ENCODE peak calls at places on chromosome 9, in six cellular contexts. C is GM23338, S is hepatocyte, Y is neural progenitor cell, X is neuronal stem cell, D is astrocyte. I is an unnamed sample.

GRCh38 chr9:137083418-137084004 is 3.3 kb upstream of the MAN1B1 start:
- DNase-seq in S (peak), D (peak), C (no peak), Y (peak), X (no peak), I (peak)

GRCh38 chr9:121566401-121567141 is 66.9 kb upstream of the GGTA1 start:
- DNase-seq in D (peak), C (no peak), S (no peak), X (no peak), Y (no peak), I (peak)

GRCh38 chr9:114953917-114954316 is 23.5 kb upstream of the TNFSF8 start:
- DNase-seq in S (peak), D (peak), C (no peak), Y (no peak), X (no peak), I (no peak)

GRCh38 chr9:137917795-137918194 is 40.2 kb downstream of the CACNA1B start:
- DNase-seq in C (no peak), X (no peak), S (no peak), Y (no peak), D (no peak), I (no peak)

GRCh38 chr9:127553793-127554192 is 58.3 kb upstream of the STXBP1 start:
- DNase-seq in S (no peak), Y (no peak), X (no peak), D (no peak), C (no peak), I (no peak)

GRCh38 chr9:116490321-116490720 is 196.8 kb upstream of the TRIM32 start:
- DNase-seq in D (no peak), C (no peak), X (no peak), Y (no peak), S (no peak), I (no peak)

GRCh38 chr9:70677336-70677735 is 262.9 kb upstream of the KLF9 start:
- DNase-seq in Y (no peak), C (no peak), D (no peak), X (no peak), S (peak), I (no peak)

GRCh38 chr9:96150324-96151023 is 151.5 kb downstream of the HSD17B3 start:
- DNase-seq in D (peak), C (no peak), Y (no peak), S (no peak), X (no peak), I (no peak)

GRCh38 chr9:111926421-111926875 is 29.8 kb downstream of the UGCG start:
- DNase-seq in S (no peak), C (no peak), Y (no peak), D (peak), X (no peak), I (peak)

GRCh38 chr9:114134827-114135396 is 20.4 kb upstream of the COL27A1 start:
- DNase-seq in C (no peak), D (no peak), S (no peak), Y (no peak), X (no peak), I (no peak)

GRCh38 chr9:131625848-131626670 is 80.7 kb downstream of the PRRT1B start:
- DNase-seq in X (no peak), S (no peak), Y (no peak), C (no peak), D (no peak), I (peak)

GRCh38 chr9:7976167-7976755 is 176.7 kb upstream of the DMAC1 start:
- DNase-seq in C (no peak), X (no peak), S (no peak), D (peak), Y (no peak), I (no peak)

GRCh38 chr9:81490605-81491331 is 198.6 kb downstream of the TLE1 start:
- DNase-seq in S (no peak), Y (no peak), D (peak), X (no peak), C (no peak), I (peak)

GRCh38 chr9:83633260-83633659 is 10.3 kb downstream of the IDNK start:
- DNase-seq in Y (no peak), X (no peak), C (no peak), S (no peak), D (no peak), I (no peak)

GRCh38 chr9:95626885-95627558 is 110.3 kb upstream of the PTCH1 start:
- DNase-seq in C (no peak), D (no peak), Y (no peak), X (no peak), S (no peak), I (peak)

GRCh38 chr9:137621131-137621757 is 2.4 kb downstream of the EHMT1 start:
- DNase-seq in S (no peak), D (no peak), C (peak), Y (no peak), X (no peak), I (peak)

GRCh38 chr9:4009006-4009511 is 290.8 kb downstream of the GLIS3 start:
- DNase-seq in C (no peak), X (no peak), D (peak), Y (no peak), S (no peak), I (no peak)

GRCh38 chr9:114098021-114098659 is 952 bp downstream of the KIF12 start:
- DNase-seq in D (no peak), Y (peak), C (peak), X (peak), S (peak), I (no peak)

GRCh38 chr9:120783611-120784047 is 9.6 kb downstream of the FBXW2 start:
- DNase-seq in Y (no peak), C (no peak), X (no peak), D (peak), S (no peak), I (no peak)

GRCh38 chr9:79977510-79978197 is 405.9 kb downstream of the TLE4 start:
- DNase-seq in Y (no peak), S (no peak), C (no peak), D (peak), X (no peak), I (no peak)

GRCh38 chr9:104780796-104781395 is 17.0 kb downstream of the NIPSNAP3B start:
- DNase-seq in X (no peak), S (no peak), Y (no peak), C (peak), D (no peak), I (peak)

GRCh38 chr9:127767909-127768331 is 10.5 kb downstream of the SH2D3C start:
- DNase-seq in Y (no peak), C (peak), S (peak), D (peak), X (no peak), I (peak)

GRCh38 chr9:73023025-73023541 is 70.2 kb upstream of the ALDH1A1 start:
- DNase-seq in D (peak), C (peak), Y (peak), S (peak), X (peak), I (peak)

GRCh38 chr9:131299346-131299745 is 9.8 kb downstream of the PLPP7 start:
- DNase-seq in C (no peak), Y (no peak), S (no peak), X (no peak), D (no peak), I (no peak)

GRCh38 chr9:20873240-20873860 is 158.1 kb downstream of the HACD4 start:
- DNase-seq in X (no peak), S (no peak), Y (no peak), D (peak), C (no peak), I (no peak)

GRCh38 chr9:95912773-95913172 is 37.3 kb downstream of the ERCC6L2 start:
- DNase-seq in D (no peak), Y (no peak), X (no peak), S (no peak), C (no peak), I (no peak)

GRCh38 chr9:92637886-92638620 is 31.9 kb downstream of the IPPK start:
- DNase-seq in C (no peak), Y (no peak), S (no peak), D (no peak), X (no peak), I (no peak)
- H2AFZ ChIP-seq in C (no peak), Y (no peak), S (no peak), D (no peak), X (no peak), I (no peak)

DNA sequence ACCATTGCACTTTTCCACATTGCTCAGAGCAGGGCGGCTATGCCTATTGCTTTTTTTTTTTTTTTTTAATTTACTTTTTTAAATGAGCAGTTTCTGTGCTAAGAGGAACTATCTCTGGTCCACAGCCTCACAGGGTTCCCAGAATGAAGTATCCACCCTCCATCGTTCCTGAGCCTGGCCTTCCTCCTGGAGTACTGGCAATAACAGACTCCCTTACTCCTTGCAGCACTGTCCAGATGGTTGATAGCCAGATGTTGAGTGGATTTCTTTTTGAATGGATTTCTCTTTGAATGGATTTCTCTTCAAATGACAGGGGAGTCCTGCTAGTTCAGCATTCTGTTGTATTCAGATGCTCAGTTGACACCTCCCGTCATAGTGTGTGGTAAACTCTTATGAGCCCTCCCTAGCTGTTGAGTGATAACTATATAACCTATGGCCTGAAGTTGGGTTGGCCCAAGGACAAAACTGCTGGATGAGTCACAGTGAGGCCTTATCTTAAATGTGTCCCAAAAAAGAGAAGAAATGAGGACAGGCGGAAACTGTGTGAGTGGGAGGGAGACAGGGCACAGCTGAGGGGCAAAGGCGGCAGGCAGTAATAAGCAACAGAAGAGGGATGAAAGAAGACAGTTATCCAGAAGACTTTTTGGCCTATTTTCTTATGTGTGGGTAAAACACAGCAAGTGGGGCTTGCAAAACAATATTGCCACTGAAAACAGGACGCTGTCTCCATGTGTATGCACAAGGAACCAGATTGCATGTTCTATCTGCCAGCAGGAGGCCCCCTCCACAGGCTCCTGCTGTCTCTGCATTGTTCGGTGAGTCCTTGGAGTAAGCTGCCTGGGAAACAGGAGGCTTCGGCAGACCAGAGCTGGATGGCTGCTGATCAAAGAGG is 209.5 kb upstream of the S1PR3 start:
- DNase-seq in X (no peak), D (peak), S (peak), C (peak), Y (peak), I (peak)
- H2AFZ ChIP-seq in X (peak), D (peak), S (no peak), C (no peak), Y (no peak), I (peak)

GRCh38 chr9:18437315-18438200 is 36.4 kb upstream of the ADAMTSL1 start:
- DNase-seq in C (peak), Y (peak), X (no peak), S (peak), D (peak), I (peak)
- H2AFZ ChIP-seq in C (peak), Y (no peak), X (peak), S (peak), D (peak), I (peak)

GRCh38 chr9:77600810-77601209 is 47.3 kb downstream of the GNA14 start:
- DNase-seq in X (no peak), S (no peak), C (no peak), D (no peak), Y (no peak), I (no peak)

GRCh38 chr9:77598961-77599360 is 49.2 kb downstream of the GNA14 start:
- DNase-seq in Y (no peak), X (no peak), D (no peak), S (no peak), C (no peak), I (no peak)

GRCh38 chr9:77599492-77599891 is 48.6 kb downstream of the GNA14 start:
- DNase-seq in X (no peak), S (no peak), C (no peak), Y (no peak), D (no peak), I (no peak)

GRCh38 chr9:77597057-77597456 is 51.1 kb downstream of the GNA14 start:
- DNase-seq in Y (no peak), S (no peak), X (no peak), D (no peak), C (no peak), I (peak)

DNA sequence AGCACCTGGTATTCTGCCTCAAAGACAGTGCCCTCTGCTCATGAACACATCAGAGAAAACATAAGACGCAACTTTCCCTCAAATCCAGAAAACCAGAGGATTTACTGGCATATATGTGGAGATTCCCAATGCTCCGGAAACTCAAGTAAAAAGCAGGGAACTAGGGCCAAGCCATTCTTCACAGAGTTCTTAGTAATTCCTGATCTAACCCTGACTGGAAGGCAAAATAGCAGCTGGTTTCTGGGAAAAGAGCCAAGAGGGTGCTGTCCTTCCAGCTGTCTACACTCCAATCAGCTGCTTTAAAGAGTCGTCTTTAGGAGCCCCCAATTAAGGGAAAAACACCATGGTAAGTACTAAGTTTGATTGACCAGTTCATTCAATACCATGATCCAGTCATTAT is 49.6 kb downstream of the GNA14 start:
- DNase-seq in S (peak), Y (no peak), X (no peak), C (no peak), D (peak), I (peak)
- H2AFZ ChIP-seq in S (no peak), Y (no peak), X (no peak), C (no peak), D (no peak), I (peak)

DNA sequence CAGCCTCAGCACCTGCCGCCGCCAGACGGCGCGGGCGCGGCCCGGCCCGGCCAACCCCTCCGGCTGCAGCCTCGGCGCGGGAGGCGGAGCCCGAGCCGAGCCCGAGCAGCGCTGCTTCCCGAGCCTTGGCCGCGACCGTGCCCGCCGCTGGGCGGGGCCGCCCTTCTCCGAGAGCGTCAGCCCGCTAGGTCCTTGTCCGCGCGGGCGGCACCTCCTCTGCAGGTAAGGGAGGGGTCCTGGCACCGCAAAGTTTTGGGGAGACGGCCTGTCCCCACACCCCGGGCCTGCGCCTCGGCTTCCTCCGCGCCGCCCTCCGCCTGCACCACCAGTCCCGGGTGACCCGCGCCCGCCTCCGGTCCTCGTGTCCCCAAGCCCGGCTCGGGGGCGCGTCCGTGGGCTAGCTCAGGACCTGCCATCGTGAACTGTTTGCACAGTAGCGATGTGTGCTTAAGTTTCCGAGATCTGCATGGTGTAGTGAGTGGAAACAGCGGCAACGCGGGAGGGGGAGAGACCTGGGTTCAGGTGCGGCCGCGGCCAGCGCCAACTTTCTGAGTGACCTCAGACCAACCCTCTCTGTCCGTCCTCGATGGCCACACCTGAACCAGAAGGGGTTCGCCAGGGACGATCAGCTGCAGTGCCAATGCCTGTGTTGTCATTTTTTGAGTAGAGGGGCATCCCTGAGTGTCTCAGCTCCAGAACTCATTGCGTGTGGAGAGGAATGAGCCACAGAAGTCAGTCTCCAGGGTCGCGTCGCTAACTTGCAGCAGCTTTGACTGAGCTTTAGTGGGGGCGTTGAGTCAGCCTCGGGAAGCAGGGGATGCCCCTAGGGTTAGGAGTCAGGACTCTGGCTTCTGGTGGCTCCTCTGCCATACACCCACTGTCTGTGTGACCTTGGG is at the start of gene FRMPD1:
- DNase-seq in S (peak), D (peak), Y (peak), X (no peak), C (peak), I (peak)
- H2AFZ ChIP-seq in S (peak), D (peak), Y (peak), X (peak), C (peak), I (peak)

DNA sequence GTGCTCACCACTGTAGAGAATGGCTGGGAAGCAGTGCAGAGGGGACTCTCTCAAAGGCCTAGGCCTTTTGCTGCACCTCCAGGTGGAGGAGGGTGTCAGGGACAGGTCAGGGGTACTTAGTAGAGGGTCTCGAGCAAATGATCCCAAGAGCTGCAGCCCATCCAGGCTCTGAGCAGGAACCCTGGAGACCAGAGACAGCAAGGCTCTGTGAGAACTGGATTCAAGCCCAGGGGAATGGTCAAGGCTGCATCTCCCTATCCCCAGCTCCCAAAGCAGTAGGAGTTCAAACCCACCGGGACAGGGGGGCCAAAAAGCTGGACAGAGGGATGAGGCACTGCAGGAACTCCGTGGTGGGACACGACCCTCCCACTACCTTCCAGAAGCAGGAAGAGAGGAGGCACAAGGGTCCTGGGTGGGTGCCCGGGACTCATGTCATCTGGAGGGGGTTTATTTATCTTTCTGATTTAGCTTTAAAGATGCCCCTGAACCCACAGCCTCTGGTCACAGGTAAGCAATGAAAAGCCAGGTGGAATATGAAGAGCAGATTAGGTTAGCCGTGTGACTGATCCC is 124.8 kb downstream of the MVB12B start:
- DNase-seq in C (no peak), Y (no peak), D (no peak), X (no peak), S (no peak), I (no peak)
- H2AFZ ChIP-seq in C (no peak), Y (no peak), D (no peak), X (no peak), S (no peak), I (no peak)

DNA sequence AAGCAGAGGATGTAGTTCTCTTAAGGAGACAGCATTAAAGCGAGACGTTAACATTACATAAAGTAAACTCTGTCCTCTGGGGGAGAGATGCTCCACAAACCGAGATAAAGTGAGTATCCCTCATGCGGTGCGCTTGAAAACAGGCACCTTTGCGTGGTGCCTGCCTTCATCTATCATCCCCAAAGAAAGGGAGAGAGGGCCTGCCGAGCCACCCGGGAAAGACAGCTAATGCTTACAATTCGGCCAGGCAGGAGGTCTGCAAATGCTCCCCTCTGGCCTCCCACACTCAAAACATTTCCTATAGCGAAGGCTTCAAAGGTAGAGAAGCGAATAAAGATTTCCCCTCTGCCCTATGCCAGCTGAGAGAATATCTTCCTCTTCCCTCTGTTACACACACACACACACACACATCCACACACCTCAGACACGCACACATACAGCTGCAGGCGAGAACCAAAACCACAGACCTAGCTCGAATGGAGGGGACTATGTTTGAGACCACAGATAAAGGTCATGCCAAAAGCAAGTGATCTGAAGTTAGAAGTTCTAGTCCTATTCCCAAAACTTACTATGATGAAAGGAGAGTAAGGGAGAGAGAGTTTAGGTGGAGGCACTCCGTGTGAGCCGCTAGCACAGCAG is 132.8 kb downstream of the CRB2 start:
- DNase-seq in X (no peak), D (no peak), C (no peak), S (no peak), Y (peak), I (no peak)
- H2AFZ ChIP-seq in X (peak), D (no peak), C (no peak), S (no peak), Y (no peak), I (no peak)

GRCh38 chr9:78714591-78714990 is 417.7 kb downstream of the PSAT1 start:
- DNase-seq in Y (no peak), D (peak), C (no peak), X (no peak), S (no peak), I (no peak)
- H2AFZ ChIP-seq in Y (no peak), D (no peak), C (no peak), X (no peak), S (no peak), I (no peak)

I was measured in endothelial cell of umbilical vein.